ENCODE peak calls at places on chromosome 18, in six cellular contexts. One of them, this sample, is unnamed.

GRCh38 chr18:65073060-65073550 is 677.7 kb upstream of the CDH7 start:
- DNase-seq in dorsolateral prefrontal cortex: no peak
- DNase-seq in foreskin keratinocyte: peak; percentile 7
- DNase-seq in right lobe of liver: no peak
- DNase-seq in epithelial cell of esophagus: peak; percentile 4
- DNase-seq in tibial artery: no peak
- DNase-seq in this sample: no peak

GRCh38 chr18:46939998-46940571 is 22.7 kb downstream of the KATNAL2 start:
- DNase-seq in epithelial cell of esophagus: no peak
- DNase-seq in right lobe of liver: no peak
- DNase-seq in tibial artery: no peak
- DNase-seq in dorsolateral prefrontal cortex: no peak
- DNase-seq in foreskin keratinocyte: no peak
- DNase-seq in this sample: no peak

GRCh38 chr18:45567123-45567522 is 48.2 kb upstream of the SLC14A2 start:
- DNase-seq in dorsolateral prefrontal cortex: no peak
- DNase-seq in right lobe of liver: no peak
- DNase-seq in epithelial cell of esophagus: no peak
- DNase-seq in tibial artery: peak; percentile 43
- DNase-seq in foreskin keratinocyte: no peak
- DNase-seq in this sample: no peak

GRCh38 chr18:6920099-6920955 is 190.8 kb downstream of the ARHGAP28 start:
- DNase-seq in right lobe of liver: peak; percentile 53
- DNase-seq in epithelial cell of esophagus: peak; percentile 72
- DNase-seq in foreskin keratinocyte: peak; percentile 60
- DNase-seq in tibial artery: peak; percentile 47
- DNase-seq in dorsolateral prefrontal cortex: peak; percentile 55
- DNase-seq in this sample: peak; percentile 29

GRCh38 chr18:13235981-13236380 is 17.4 kb downstream of the LDLRAD4 start:
- DNase-seq in foreskin keratinocyte: no peak
- DNase-seq in right lobe of liver: peak; percentile 20
- DNase-seq in tibial artery: peak; percentile 85
- DNase-seq in epithelial cell of esophagus: no peak
- DNase-seq in dorsolateral prefrontal cortex: no peak
- DNase-seq in this sample: no peak

GRCh38 chr18:32732165-32732564 is 40.7 kb downstream of the KLHL14 start:
- DNase-seq in tibial artery: no peak
- DNase-seq in right lobe of liver: no peak
- DNase-seq in dorsolateral prefrontal cortex: no peak
- DNase-seq in epithelial cell of esophagus: no peak
- DNase-seq in foreskin keratinocyte: no peak
- DNase-seq in this sample: no peak

GRCh38 chr18:70464343-70465114 is 175.7 kb downstream of the SOCS6 start:
- DNase-seq in foreskin keratinocyte: peak; percentile 30
- DNase-seq in dorsolateral prefrontal cortex: peak; percentile 87
- DNase-seq in epithelial cell of esophagus: peak; percentile 57
- DNase-seq in tibial artery: peak; percentile 77
- DNase-seq in right lobe of liver: peak; percentile 91
- DNase-seq in this sample: peak; percentile 37

GRCh38 chr18:80181642-80182461 is 65.5 kb downstream of the PARD6G start:
- DNase-seq in epithelial cell of esophagus: no peak
- DNase-seq in tibial artery: no peak
- DNase-seq in foreskin keratinocyte: no peak
- DNase-seq in right lobe of liver: no peak
- DNase-seq in dorsolateral prefrontal cortex: no peak
- DNase-seq in this sample: no peak

GRCh38 chr18:46071615-46071893 is 506 bp downstream of the PSTPIP2 start:
- DNase-seq in epithelial cell of esophagus: no peak
- DNase-seq in foreskin keratinocyte: peak; percentile 6
- DNase-seq in right lobe of liver: no peak
- DNase-seq in tibial artery: no peak
- DNase-seq in dorsolateral prefrontal cortex: no peak
- DNase-seq in this sample: no peak

GRCh38 chr18:48036191-48036590 is 105.7 kb upstream of the SMAD2 start:
- DNase-seq in foreskin keratinocyte: no peak
- DNase-seq in epithelial cell of esophagus: peak; percentile 22
- DNase-seq in right lobe of liver: peak; percentile 27
- DNase-seq in dorsolateral prefrontal cortex: peak; percentile 15
- DNase-seq in tibial artery: peak; percentile 38
- DNase-seq in this sample: no peak

GRCh38 chr18:12043811-12044210 is 49.8 kb upstream of the ANKRD62 start:
- DNase-seq in dorsolateral prefrontal cortex: no peak
- DNase-seq in epithelial cell of esophagus: no peak
- DNase-seq in right lobe of liver: no peak
- DNase-seq in foreskin keratinocyte: no peak
- DNase-seq in tibial artery: no peak
- DNase-seq in this sample: no peak

GRCh38 chr18:48803951-48804855 is 146.6 kb downstream of the SMAD7 start:
- DNase-seq in right lobe of liver: peak; percentile 38
- DNase-seq in epithelial cell of esophagus: no peak
- DNase-seq in tibial artery: peak; percentile 22
- DNase-seq in dorsolateral prefrontal cortex: peak; percentile 9
- DNase-seq in foreskin keratinocyte: no peak
- DNase-seq in this sample: no peak

GRCh38 chr18:31942301-31942998 is 478 bp downstream of the TRAPPC8 start:
- DNase-seq in dorsolateral prefrontal cortex: no peak
- DNase-seq in foreskin keratinocyte: peak; percentile 36
- DNase-seq in right lobe of liver: peak; percentile 54
- DNase-seq in epithelial cell of esophagus: peak; percentile 59
- DNase-seq in tibial artery: peak; percentile 25
- DNase-seq in this sample: peak; percentile 14

GRCh38 chr18:48194787-48195186 is 214.4 kb downstream of the ZBTB7C start:
- DNase-seq in foreskin keratinocyte: no peak
- DNase-seq in right lobe of liver: no peak
- DNase-seq in dorsolateral prefrontal cortex: no peak
- DNase-seq in tibial artery: no peak
- DNase-seq in epithelial cell of esophagus: no peak
- DNase-seq in this sample: no peak

GRCh38 chr18:4276983-4277585 is 178.0 kb downstream of the DLGAP1 start:
- DNase-seq in tibial artery: no peak
- DNase-seq in dorsolateral prefrontal cortex: no peak
- DNase-seq in right lobe of liver: no peak
- DNase-seq in foreskin keratinocyte: no peak
- DNase-seq in epithelial cell of esophagus: no peak
- DNase-seq in this sample: no peak

GRCh38 chr18:55857409-55857808 is 269.4 kb upstream of the TCF4 start:
- DNase-seq in tibial artery: no peak
- DNase-seq in epithelial cell of esophagus: peak; percentile 91
- DNase-seq in dorsolateral prefrontal cortex: no peak
- DNase-seq in right lobe of liver: no peak
- DNase-seq in foreskin keratinocyte: peak; percentile 73
- DNase-seq in this sample: no peak

GRCh38 chr18:69564602-69565001 is 163.9 kb downstream of the DOK6 start:
- DNase-seq in tibial artery: no peak
- DNase-seq in epithelial cell of esophagus: no peak
- DNase-seq in right lobe of liver: no peak
- DNase-seq in foreskin keratinocyte: no peak
- DNase-seq in dorsolateral prefrontal cortex: no peak
- DNase-seq in this sample: no peak

GRCh38 chr18:12657048-12657848 is 659 bp downstream of the SPIRE1 start:
- DNase-seq in right lobe of liver: peak; percentile 59
- DNase-seq in foreskin keratinocyte: no peak
- DNase-seq in tibial artery: peak; percentile 36
- DNase-seq in dorsolateral prefrontal cortex: no peak
- DNase-seq in epithelial cell of esophagus: peak; percentile 57
- DNase-seq in this sample: peak; percentile 24

GRCh38 chr18:22048221-22048620 is 121.2 kb upstream of the GATA6 start:
- DNase-seq in epithelial cell of esophagus: no peak
- DNase-seq in tibial artery: no peak
- DNase-seq in right lobe of liver: no peak
- DNase-seq in foreskin keratinocyte: no peak
- DNase-seq in dorsolateral prefrontal cortex: no peak
- DNase-seq in this sample: no peak

GRCh38 chr18:45793295-45793965 is 32.0 kb upstream of the SIGLEC15 start:
- DNase-seq in epithelial cell of esophagus: peak; percentile 99
- DNase-seq in tibial artery: no peak
- DNase-seq in foreskin keratinocyte: peak; percentile 99
- DNase-seq in right lobe of liver: no peak
- DNase-seq in dorsolateral prefrontal cortex: no peak
- DNase-seq in this sample: no peak

GRCh38 chr18:55778731-55779460 is 190.9 kb upstream of the TCF4 start:
- DNase-seq in epithelial cell of esophagus: peak; percentile 72
- DNase-seq in right lobe of liver: no peak
- DNase-seq in foreskin keratinocyte: peak; percentile 77
- DNase-seq in tibial artery: no peak
- DNase-seq in dorsolateral prefrontal cortex: no peak
- DNase-seq in this sample: no peak

GRCh38 chr18:67104700-67105284 is 411.7 kb downstream of the DSEL start:
- DNase-seq in right lobe of liver: peak; percentile 79
- DNase-seq in epithelial cell of esophagus: peak; percentile 89
- DNase-seq in dorsolateral prefrontal cortex: peak; percentile 83
- DNase-seq in foreskin keratinocyte: peak; percentile 60
- DNase-seq in tibial artery: peak; percentile 61
- DNase-seq in this sample: peak; percentile 28

GRCh38 chr18:12838178-12838634 is 45.8 kb downstream of the PTPN2 start:
- DNase-seq in right lobe of liver: peak; percentile 70
- DNase-seq in foreskin keratinocyte: peak; percentile 94
- DNase-seq in tibial artery: peak; percentile 35
- DNase-seq in dorsolateral prefrontal cortex: no peak
- DNase-seq in epithelial cell of esophagus: peak; percentile 98
- DNase-seq in this sample: no peak

GRCh38 chr18:73696171-73696570 is 451.5 kb downstream of the FBXO15 start:
- DNase-seq in right lobe of liver: no peak
- DNase-seq in tibial artery: no peak
- DNase-seq in dorsolateral prefrontal cortex: no peak
- DNase-seq in epithelial cell of esophagus: no peak
- DNase-seq in foreskin keratinocyte: no peak
- DNase-seq in this sample: no peak

GRCh38 chr18:32189723-32190591 is at the start of gene MEP1B:
- DNase-seq in epithelial cell of esophagus: no peak
- DNase-seq in foreskin keratinocyte: no peak
- DNase-seq in right lobe of liver: no peak
- DNase-seq in dorsolateral prefrontal cortex: no peak
- DNase-seq in tibial artery: no peak
- DNase-seq in this sample: no peak

GRCh38 chr18:55587341-55588000 is 521 bp downstream of the TCF4 start:
- DNase-seq in dorsolateral prefrontal cortex: no peak
- DNase-seq in foreskin keratinocyte: no peak
- DNase-seq in tibial artery: no peak
- DNase-seq in epithelial cell of esophagus: no peak
- DNase-seq in right lobe of liver: peak; percentile 45
- DNase-seq in this sample: no peak

GRCh38 chr18:58125183-58125582 is 81.2 kb downstream of the NEDD4L start:
- DNase-seq in foreskin keratinocyte: peak; percentile 9
- DNase-seq in epithelial cell of esophagus: peak; percentile 11
- DNase-seq in dorsolateral prefrontal cortex: no peak
- DNase-seq in right lobe of liver: no peak
- DNase-seq in tibial artery: no peak
- DNase-seq in this sample: no peak

GRCh38 chr18:60664736-60665135 is 292.2 kb upstream of the MC4R start:
- DNase-seq in right lobe of liver: no peak
- DNase-seq in dorsolateral prefrontal cortex: no peak
- DNase-seq in tibial artery: no peak
- DNase-seq in epithelial cell of esophagus: no peak
- DNase-seq in foreskin keratinocyte: no peak
- DNase-seq in this sample: no peak

GRCh38 chr18:60663060-60663989 is 290.8 kb upstream of the MC4R start:
- DNase-seq in right lobe of liver: no peak
- DNase-seq in tibial artery: no peak
- DNase-seq in epithelial cell of esophagus: no peak
- DNase-seq in dorsolateral prefrontal cortex: no peak
- DNase-seq in foreskin keratinocyte: no peak
- DNase-seq in this sample: no peak

GRCh38 chr18:60667016-60667415 is 294.4 kb upstream of the MC4R start:
- DNase-seq in dorsolateral prefrontal cortex: no peak
- DNase-seq in right lobe of liver: no peak
- DNase-seq in epithelial cell of esophagus: peak; percentile 62
- DNase-seq in tibial artery: no peak
- DNase-seq in foreskin keratinocyte: peak; percentile 55
- DNase-seq in this sample: no peak

GRCh38 chr18:60671022-60671421 is 298.4 kb upstream of the MC4R start:
- DNase-seq in dorsolateral prefrontal cortex: no peak
- DNase-seq in foreskin keratinocyte: no peak
- DNase-seq in tibial artery: no peak
- DNase-seq in right lobe of liver: no peak
- DNase-seq in epithelial cell of esophagus: no peak
- DNase-seq in this sample: no peak

DNA sequence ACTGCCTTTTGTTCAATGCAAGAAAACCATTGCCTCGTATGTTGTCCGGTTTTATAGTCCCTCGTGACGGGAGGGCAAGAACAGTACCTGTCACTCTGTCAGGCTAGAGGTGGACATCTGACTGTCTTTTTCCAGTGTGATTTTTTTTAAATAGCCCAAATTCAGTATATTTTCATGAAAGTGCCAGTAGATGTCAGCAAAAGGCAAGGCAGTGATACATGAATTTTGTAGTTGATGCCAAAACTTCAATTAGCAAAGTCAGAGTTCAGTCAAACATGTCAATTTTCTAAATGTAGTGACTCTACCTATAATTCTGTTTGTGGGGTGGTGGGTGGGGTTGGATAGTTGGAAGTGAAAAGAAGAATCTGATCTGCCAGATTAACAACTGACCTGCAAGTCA is 296.0 kb upstream of the MC4R start:
- DNase-seq in right lobe of liver: no peak
- DNase-seq in foreskin keratinocyte: no peak
- DNase-seq in epithelial cell of esophagus: no peak
- DNase-seq in tibial artery: no peak
- DNase-seq in dorsolateral prefrontal cortex: no peak
- DNase-seq in this sample: no peak
- TF ChIP-seq CTCF in right lobe of liver: no peak
- TF ChIP-seq CTCF in foreskin keratinocyte: peak; percentile 59
- TF ChIP-seq CTCF in epithelial cell of esophagus: peak; percentile 30
- TF ChIP-seq CTCF in tibial artery: no peak
- TF ChIP-seq CTCF in dorsolateral prefrontal cortex: peak; percentile 19
- TF ChIP-seq CTCF in this sample: no peak

GRCh38 chr18:27483266-27483665 is 298.2 kb upstream of the CHST9 start:
- DNase-seq in tibial artery: no peak
- DNase-seq in foreskin keratinocyte: no peak
- DNase-seq in epithelial cell of esophagus: no peak
- DNase-seq in right lobe of liver: no peak
- DNase-seq in dorsolateral prefrontal cortex: no peak
- DNase-seq in this sample: no peak
- TF ChIP-seq CTCF in tibial artery: no peak
- TF ChIP-seq CTCF in foreskin keratinocyte: no peak
- TF ChIP-seq CTCF in epithelial cell of esophagus: no peak
- TF ChIP-seq CTCF in right lobe of liver: no peak
- TF ChIP-seq CTCF in dorsolateral prefrontal cortex: no peak
- TF ChIP-seq CTCF in this sample: no peak

GRCh38 chr18:34913837-34914755 is 127.1 kb upstream of the MAPRE2 start:
- DNase-seq in dorsolateral prefrontal cortex: peak; percentile 68
- DNase-seq in foreskin keratinocyte: no peak
- DNase-seq in right lobe of liver: no peak
- DNase-seq in epithelial cell of esophagus: peak; percentile 10
- DNase-seq in tibial artery: no peak
- DNase-seq in this sample: no peak
- TF ChIP-seq CTCF in dorsolateral prefrontal cortex: no peak
- TF ChIP-seq CTCF in foreskin keratinocyte: no peak
- TF ChIP-seq CTCF in right lobe of liver: no peak
- TF ChIP-seq CTCF in epithelial cell of esophagus: no peak
- TF ChIP-seq CTCF in tibial artery: no peak
- TF ChIP-seq CTCF in this sample: no peak

GRCh38 chr18:23718731-23719130 is 29.5 kb downstream of the LAMA3 start:
- DNase-seq in right lobe of liver: no peak
- DNase-seq in foreskin keratinocyte: no peak
- DNase-seq in tibial artery: no peak
- DNase-seq in dorsolateral prefrontal cortex: no peak
- DNase-seq in epithelial cell of esophagus: peak; percentile 16
- DNase-seq in this sample: no peak
- TF ChIP-seq CTCF in right lobe of liver: no peak
- TF ChIP-seq CTCF in foreskin keratinocyte: no peak
- TF ChIP-seq CTCF in tibial artery: no peak
- TF ChIP-seq CTCF in dorsolateral prefrontal cortex: no peak
- TF ChIP-seq CTCF in epithelial cell of esophagus: no peak
- TF ChIP-seq CTCF in this sample: no peak

GRCh38 chr18:23237524-23238151 is 102.4 kb downstream of the CABLES1 start:
- DNase-seq in right lobe of liver: peak; percentile 77
- DNase-seq in epithelial cell of esophagus: peak; percentile 59
- DNase-seq in foreskin keratinocyte: peak; percentile 52
- DNase-seq in tibial artery: peak; percentile 71
- DNase-seq in dorsolateral prefrontal cortex: no peak
- DNase-seq in this sample: no peak
- TF ChIP-seq CTCF in right lobe of liver: peak; percentile 14
- TF ChIP-seq CTCF in epithelial cell of esophagus: peak; percentile 5
- TF ChIP-seq CTCF in foreskin keratinocyte: peak; percentile 50
- TF ChIP-seq CTCF in tibial artery: peak; percentile 48
- TF ChIP-seq CTCF in dorsolateral prefrontal cortex: no peak
- TF ChIP-seq CTCF in this sample: peak; percentile 7